ENCODE peak calls at places on chromosomes 12 and 14, in five cellular contexts. W, R, N, C and T are unnamed samples.

GRCh38 chr12:119114294-119114693 is 64.4 kb upstream of the HSPB8 start:
- DNase-seq in N (no peak), C (no peak), W (no peak), R (no peak), T (no peak)

GRCh38 chr14:70754989-70755388 is 54.3 kb downstream of the MAP3K9 start:
- DNase-seq in R (no peak), C (peak; percentile 46), W (no peak), N (no peak), T (peak; percentile 6)

GRCh38 chr12:43273467-43273866 is 278.5 kb downstream of the ADAMTS20 start:
- DNase-seq in N (no peak), C (no peak), R (no peak), W (no peak), T (no peak)

GRCh38 chr12:53052419-53053222 is 2.8 kb downstream of the TNS2 start:
- DNase-seq in W (peak; percentile 94), R (peak; percentile 93), N (no peak), C (peak; percentile 29), T (peak; percentile 63)

GRCh38 chr12:31702047-31702446 is 26.8 kb downstream of the AMN1 start:
- DNase-seq in N (no peak), R (no peak), C (no peak), W (no peak), T (peak; percentile 10)

GRCh38 chr12:78753058-78753457 is 111.5 kb upstream of the SYT1 start:
- DNase-seq in W (no peak), C (no peak), R (no peak), N (no peak), T (no peak)

GRCh38 chr14:64118892-64119291 is 175.3 kb downstream of the ESR2 start:
- DNase-seq in R (no peak), W (no peak), C (no peak), N (no peak), T (no peak)

GRCh38 chr12:34393086-34393820 is 371.0 kb downstream of the ALG10 start:
- DNase-seq in R (no peak), C (peak; percentile 28), W (peak; percentile 37), N (no peak), T (no peak)

GRCh38 chr14:80714489-80714888 is 227.0 kb downstream of the CEP128 start:
- DNase-seq in N (no peak), W (no peak), R (no peak), C (no peak), T (no peak)

GRCh38 chr12:30026621-30027234 is 243.0 kb upstream of the TMTC1 start:
- DNase-seq in N (no peak), R (peak; percentile 15), C (no peak), W (no peak), T (peak; percentile 49)

GRCh38 chr12:11795192-11795909 is 145.9 kb downstream of the ETV6 start:
- DNase-seq in C (no peak), N (no peak), R (no peak), W (no peak), T (peak; percentile 19)

GRCh38 chr12:39037115-39037514 is 131.7 kb upstream of the CPNE8 start:
- DNase-seq in N (no peak), W (no peak), C (no peak), R (no peak), T (no peak)

GRCh38 chr12:29073631-29074239 is 75.3 kb upstream of the FAR2 start:
- DNase-seq in W (no peak), N (no peak), R (peak; percentile 19), C (no peak), T (peak; percentile 78)

GRCh38 chr12:16012086-16012485 is 101.0 kb downstream of the DERA start:
- DNase-seq in N (no peak), C (no peak), R (peak; percentile 62), W (peak; percentile 70), T (peak; percentile 60)

GRCh38 chr12:67593871-67594330 is 54.6 kb upstream of the DYRK2 start:
- DNase-seq in R (no peak), N (no peak), C (no peak), W (no peak), T (no peak)
- H3K36me3 ChIP-seq in R (no peaks in the 10 kb centered on the region), N (no peaks in the 10 kb centered on the region), C (no peaks in the 10 kb centered on the region), W (no peaks in the 10 kb centered on the region), T (no peaks in the 10 kb centered on the region)

DNA sequence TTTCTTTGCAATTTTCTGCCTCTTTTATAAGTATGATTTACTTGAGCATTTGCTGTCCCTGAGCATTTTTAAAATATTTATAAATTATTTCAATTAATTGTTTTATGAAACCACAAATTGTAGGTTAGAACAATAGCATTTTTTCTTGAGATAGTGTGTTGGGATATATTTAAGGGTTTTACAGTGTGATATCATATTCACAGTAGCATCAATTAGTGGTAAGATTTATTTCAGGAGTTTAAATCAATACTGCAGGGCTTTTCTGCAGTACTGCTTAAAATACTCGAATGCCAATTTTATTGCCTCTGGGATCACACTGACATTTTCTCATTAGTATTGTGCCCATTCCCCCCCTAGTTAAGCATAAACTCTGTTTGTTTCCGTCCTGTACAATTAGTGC is 82.2 kb downstream of the BHLHE41 start:
- DNase-seq in W (no peak), R (no peak), C (no peak), N (no peak), T (no peak)
- H3K4me1 ChIP-seq in W (peaks cover 3% of the 10 kb centered on the region), R (no peaks in the 10 kb centered on the region), C (peaks cover 34% of the 10 kb centered on the region), N (no peaks in the 10 kb centered on the region), T (peaks cover 2% of the 10 kb centered on the region)

GRCh38 chr14:104400355-104400754 is 179.2 kb upstream of the C14orf180 start:
- DNase-seq in C (no peak), N (no peak), R (no peak), W (no peak), T (peak; percentile 0)

GRCh38 chr14:104401785-104402184 is 177.8 kb upstream of the C14orf180 start:
- DNase-seq in C (no peak), R (no peak), N (no peak), W (no peak), T (no peak)

GRCh38 chr14:104404922-104405321 is 174.6 kb upstream of the C14orf180 start:
- DNase-seq in N (no peak), R (no peak), W (no peak), C (no peak), T (no peak)

GRCh38 chr14:104405566-104406226 is 173.9 kb upstream of the C14orf180 start:
- DNase-seq in R (no peak), C (no peak), N (no peak), W (no peak), T (no peak)

DNA sequence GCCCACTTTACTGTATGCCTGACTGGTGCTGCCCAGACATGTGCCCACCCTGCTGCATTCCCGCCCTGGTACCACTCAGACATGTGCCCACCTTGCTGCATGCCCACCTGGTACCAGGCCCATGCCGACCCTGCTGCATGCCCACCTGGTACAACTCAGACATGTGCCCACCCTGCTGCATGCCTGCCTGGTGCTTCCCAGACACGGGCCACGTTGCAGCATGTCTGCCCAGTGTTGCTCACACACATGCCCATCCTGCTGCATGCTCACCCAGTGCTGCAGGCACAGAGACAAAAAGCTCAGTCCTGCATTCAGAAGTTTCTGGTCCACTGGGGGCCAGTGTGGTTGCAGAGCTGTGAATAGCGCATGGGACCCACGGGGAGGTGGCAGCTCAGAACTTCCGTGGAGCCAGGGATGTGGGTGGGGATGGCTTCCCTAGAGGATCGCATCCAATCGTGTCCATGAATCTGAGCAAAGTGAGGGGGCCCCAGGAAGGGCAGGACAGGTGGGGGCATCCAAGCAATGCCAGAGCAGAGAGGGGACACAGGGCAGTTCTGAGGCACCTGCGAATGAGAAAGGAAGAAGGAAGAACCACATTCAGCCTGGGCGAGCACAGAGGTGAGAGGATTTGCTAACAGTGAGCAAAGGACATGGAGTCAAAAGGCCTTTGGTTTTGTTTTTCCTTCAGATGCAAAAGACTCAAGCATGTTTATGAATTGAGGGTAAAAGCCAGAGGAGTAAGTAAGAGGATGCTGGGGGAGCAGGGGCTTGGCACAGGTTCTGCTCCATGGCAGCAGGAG is 175.9 kb upstream of the C14orf180 start:
- DNase-seq in C (no peak), R (no peak), W (no peak), N (no peak), T (no peak)
- H3K36me3 ChIP-seq in C (no peaks in the 10 kb centered on the region), R (no peaks in the 10 kb centered on the region), W (no peaks in the 10 kb centered on the region), N (no peaks in the 10 kb centered on the region), T (no peaks in the 10 kb centered on the region)

GRCh38 chr14:59044707-59045106 is 143.8 kb upstream of the DAAM1 start:
- DNase-seq in R (peak; percentile 43), W (no peak), C (no peak), N (no peak), T (no peak)

GRCh38 chr14:59037086-59037485 is 151.4 kb upstream of the DAAM1 start:
- DNase-seq in R (no peak), W (no peak), C (no peak), N (no peak), T (no peak)

GRCh38 chr14:59037620-59038019 is 150.8 kb upstream of the DAAM1 start:
- DNase-seq in C (no peak), N (no peak), W (no peak), R (no peak), T (no peak)

GRCh38 chr14:59038746-59039145 is 149.7 kb upstream of the DAAM1 start:
- DNase-seq in W (no peak), C (no peak), N (no peak), R (no peak), T (no peak)

GRCh38 chr14:59041308-59041707 is 147.2 kb upstream of the DAAM1 start:
- DNase-seq in W (no peak), R (no peak), C (no peak), N (no peak), T (no peak)
- H3K4me1 ChIP-seq in W (no peaks in the 10 kb centered on the region), R (no peaks in the 10 kb centered on the region), C (no peaks in the 10 kb centered on the region), N (no peaks in the 10 kb centered on the region), T (no peaks in the 10 kb centered on the region)